ENCODE peak calls at places on chromosomes 13 and 19, in ten cellular contexts. V is hepatocyte; K is brain microvascular endothelial cell; I is aorta; J is tibial nerve; L is CD8-positive, alpha-beta T cell; O is PC-9; S is cardiac muscle cell; G is PC-3; T is adipocyte. D is an unnamed sample.
A peak's percentile ranks its signal among the peaks of the same experiment; 100 is the strongest.

GRCh38 chr19:18321729-18322091 is 1.2 kb downstream of the LSM4 start:
- DNase-seq in T (peak; percentile 37), S (no peak), O (no peak), I (no peak), G (no peak), K (no peak), L (no peak), V (no peak), J (no peak), D (no peak)

GRCh38 chr19:53962887-53963435 is at the start of gene CACNG8:
- DNase-seq in O (no peak), G (no peak), V (no peak), K (no peak), L (no peak), I (no peak), J (no peak), S (no peak), T (no peak), D (no peak)

GRCh38 chr13:98664047-98664446 is 87.1 kb upstream of the STK24 start:
- DNase-seq in I (no peak), G (peak; percentile 77), S (no peak), J (no peak), T (peak; percentile 61), V (no peak), K (peak; percentile 89), O (peak; percentile 25), L (no peak), D (no peak)

GRCh38 chr13:36163809-36164308 is 32.7 kb upstream of the DCLK1 start:
- DNase-seq in G (peak; percentile 18), V (peak; percentile 71), S (peak; percentile 57), I (peak; percentile 70), J (peak; percentile 88), O (peak; percentile 76), K (peak; percentile 95), T (peak; percentile 92), L (no peak), D (peak; percentile 59)

GRCh38 chr13:77563110-77563509 is 27.6 kb downstream of the SCEL start:
- DNase-seq in S (peak; percentile 66), L (no peak), K (peak; percentile 11), O (no peak), J (no peak), I (no peak), V (peak; percentile 56), G (peak; percentile 54), T (peak; percentile 63), D (no peak)

GRCh38 chr13:54226866-54227265 is 1198.3 kb downstream of the OLFM4 start:
- DNase-seq in O (no peak), G (no peak), J (no peak), K (no peak), V (no peak), T (no peak), S (no peak), I (no peak), L (no peak), D (no peak)

GRCh38 chr13:104750377-104750776 is 1684.2 kb upstream of the SLC10A2 start:
- DNase-seq in S (no peak), K (peak; percentile 55), V (peak; percentile 54), G (peak; percentile 18), O (no peak), T (no peak), L (no peak), J (no peak), I (no peak), D (no peak)

GRCh38 chr13:88602786-88603777 is 931.9 kb downstream of the SLITRK5 start:
- DNase-seq in S (no peak), L (no peak), K (no peak), V (no peak), O (no peak), J (no peak), I (no peak), G (peak; percentile 18), T (no peak), D (no peak)

GRCh38 chr13:51856027-51856736 is 5.6 kb upstream of the CCDC70 start:
- DNase-seq in I (no peak), O (no peak), S (no peak), T (no peak), G (peak; percentile 84), J (no peak), V (peak; percentile 23), L (no peak), K (no peak), D (no peak)

GRCh38 chr13:93646247-93646646 is 419.6 kb downstream of the GPC6 start:
- DNase-seq in I (no peak), K (no peak), O (no peak), L (no peak), G (no peak), V (no peak), J (no peak), S (no peak), T (no peak), D (no peak)

GRCh38 chr19:48750351-48750750 is 2.1 kb downstream of the FUT1 start:
- DNase-seq in I (no peak), J (no peak), O (no peak), G (no peak), T (no peak), L (no peak), V (no peak), K (no peak), S (no peak), D (no peak)
- H3K4me3 ChIP-seq in I (no peak overlapping the region), J (no peak overlapping the region), O (no peak overlapping the region), G (no peak overlapping the region), T (no peak overlapping the region), L (no peak overlapping the region), V (no peak overlapping the region), K (no peak overlapping the region), S (no peak overlapping the region), D (no peak overlapping the region)

GRCh38 chr19:41987141-41987860 is 6.7 kb downstream of the ATP1A3 start:
- DNase-seq in T (no peak), O (no peak), S (no peak), L (no peak), K (no peak), I (no peak), G (no peak), J (no peak), V (no peak), D (no peak)

GRCh38 chr19:41988947-41989346 is 5.1 kb downstream of the ATP1A3 start:
- DNase-seq in L (no peak), I (no peak), G (no peak), K (no peak), S (no peak), J (no peak), T (no peak), O (no peak), V (no peak), D (no peak)

GRCh38 chr19:41991025-41991424 is 3.0 kb downstream of the ATP1A3 start:
- DNase-seq in S (no peak), K (no peak), I (no peak), V (no peak), O (no peak), L (no peak), T (no peak), G (no peak), J (no peak), D (no peak)

GRCh38 chr19:41990615-41991014 is 3.4 kb downstream of the ATP1A3 start:
- DNase-seq in K (no peak), I (no peak), J (no peak), T (no peak), O (no peak), V (no peak), S (no peak), G (no peak), L (no peak), D (no peak)

GRCh38 chr19:41990028-41990427 is 4.0 kb downstream of the ATP1A3 start:
- DNase-seq in J (no peak), I (no peak), O (no peak), G (no peak), K (no peak), V (no peak), S (no peak), T (no peak), L (no peak), D (no peak)
- H3K36me3 ChIP-seq in J (no peaks in the 10 kb centered on the region), I (no peaks in the 10 kb centered on the region), O (no peaks in the 10 kb centered on the region), G (no peaks in the 10 kb centered on the region), K (no peaks in the 10 kb centered on the region), V (no peaks in the 10 kb centered on the region), S (no peaks in the 10 kb centered on the region), T (no peaks in the 10 kb centered on the region), L (no peaks in the 10 kb centered on the region), D (peaks cover 58% of the 10 kb centered on the region)

DNA sequence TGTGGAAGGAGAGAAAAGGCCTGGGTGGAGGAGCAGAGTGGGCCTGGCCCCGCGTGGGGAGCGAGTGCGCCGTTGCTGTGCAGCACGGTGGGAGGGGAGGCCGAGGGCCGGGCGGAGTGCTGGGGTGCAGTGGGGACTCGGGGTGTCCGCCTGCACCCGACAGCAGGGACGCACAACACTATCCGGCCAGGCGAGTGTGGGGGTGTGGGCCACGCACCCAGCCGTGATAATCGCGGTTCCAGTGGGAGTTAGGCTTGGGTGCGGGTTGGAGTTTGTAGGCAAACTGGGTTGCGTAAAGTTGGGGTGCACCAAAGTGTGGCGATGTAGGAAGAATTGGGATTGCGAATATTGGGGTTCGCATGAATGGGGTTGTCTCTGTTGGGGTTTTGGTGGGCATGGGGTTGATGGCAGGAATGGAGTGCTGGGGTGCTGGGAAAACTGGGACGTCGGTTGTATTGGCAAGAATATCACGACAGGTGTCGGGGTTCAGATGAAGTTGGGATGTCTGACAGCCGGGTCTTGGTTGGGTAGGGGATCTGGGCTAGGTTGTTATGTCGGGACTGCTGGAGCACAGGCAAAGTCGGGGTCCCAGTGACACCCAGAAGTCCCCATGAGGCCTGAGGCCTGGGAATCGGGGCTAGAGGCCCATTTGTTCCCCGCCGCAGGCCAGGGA is 604 bp upstream of the CIRBP start:
- DNase-seq in O (no peak), I (no peak), K (no peak), S (no peak), T (no peak), J (no peak), G (no peak), L (no peak), V (no peak), D (no peak)
- H3K4me3 ChIP-seq in O (peak overlapping the region; percentile 67), I (no peak overlapping the region), K (no peak overlapping the region), S (no peak overlapping the region), T (peak overlapping the region; percentile 72), J (peak overlapping the region; percentile 3), G (no peak overlapping the region), L (peak overlapping the region; percentile 84), V (no peak overlapping the region), D (no peak overlapping the region)

GRCh38 chr13:48066310-48066989 is 28.5 kb downstream of the MED4 start:
- DNase-seq in G (no peak), V (no peak), L (no peak), T (no peak), K (no peak), J (no peak), I (no peak), S (no peak), O (no peak), D (peak; percentile 11)

GRCh38 chr13:48068952-48069351 is 26.0 kb downstream of the MED4 start:
- DNase-seq in I (no peak), L (no peak), O (no peak), K (no peak), T (no peak), G (no peak), J (no peak), V (no peak), S (no peak), D (no peak)

GRCh38 chr13:48069573-48069972 is 25.3 kb downstream of the MED4 start:
- DNase-seq in O (no peak), G (no peak), J (no peak), V (no peak), K (no peak), I (no peak), T (no peak), L (no peak), S (no peak), D (no peak)

GRCh38 chr13:48070942-48071341 is 24.0 kb downstream of the MED4 start:
- DNase-seq in O (no peak), T (no peak), J (no peak), K (no peak), G (no peak), I (no peak), V (no peak), L (no peak), S (no peak), D (no peak)

GRCh38 chr13:48068036-48068435 is 26.9 kb downstream of the MED4 start:
- DNase-seq in I (no peak), K (no peak), V (no peak), T (no peak), L (no peak), J (no peak), O (no peak), G (no peak), S (no peak), D (no peak)
- H3K36me3 ChIP-seq in I (peaks cover 13% of the 10 kb centered on the region), K (peaks cover 39% of the 10 kb centered on the region), V (peaks cover 20% of the 10 kb centered on the region), T (peaks cover 77% of the 10 kb centered on the region), L (peaks cover 26% of the 10 kb centered on the region), J (peaks cover 88% of the 10 kb centered on the region), O (peaks cover 50% of the 10 kb centered on the region), G (peaks cover 61% of the 10 kb centered on the region), S (peaks cover 35% of the 10 kb centered on the region), D (peaks cover 69% of the 10 kb centered on the region)

D was measured in BE2C.